ENCODE peak calls at places on chromosome 16, in nine cellular contexts. U, M, S, H, X, N, E, Y and C are unnamed samples.

GRCh38 chr16:89557936-89558490 is 2.5 kb upstream of the RPL13 start:
- DNase-seq in U (no peak), M (no peak), S (no peak), H (no peak), X (no peak), N (no peak), E (no peak), Y (no peak), C (no peak)

GRCh38 chr16:88835383-88835782 is 21.4 kb downstream of the GALNS start:
- DNase-seq in U (peak), M (no peak), S (no peak), H (no peak), X (no peak), N (no peak), E (no peak), Y (no peak), C (no peak)

GRCh38 chr16:20598832-20599469 is 22.8 kb upstream of the ACSM2B start:
- DNase-seq in U (no peak), M (no peak), S (peak), H (peak), X (no peak), N (peak), E (no peak), Y (no peak), C (peak)

GRCh38 chr16:55968221-55968620 is 93.0 kb upstream of the CES5A start:
- DNase-seq in U (no peak), M (no peak), S (no peak), H (no peak), X (no peak), N (no peak), E (no peak), Y (no peak), C (no peak)

GRCh38 chr16:85819245-85819644 is 19.8 kb downstream of the COX4I1 start:
- DNase-seq in U (peak), M (peak), S (peak), H (peak), X (peak), N (peak), E (peak), Y (peak), C (peak)

GRCh38 chr16:54649846-54650245 is 280.8 kb upstream of the IRX5 start:
- DNase-seq in U (peak), M (no peak), S (no peak), H (no peak), X (no peak), N (no peak), E (no peak), Y (no peak), C (no peak)

GRCh38 chr16:50967827-50968612 is 183.1 kb downstream of the SALL1 start:
- DNase-seq in U (no peak), M (no peak), S (no peak), H (no peak), X (no peak), N (no peak), E (no peak), Y (no peak), C (no peak)

GRCh38 chr16:71628810-71629209 is 2.8 kb downstream of the MARVELD3 start:
- DNase-seq in U (peak), M (no peak), S (no peak), H (no peak), X (no peak), N (peak), E (no peak), Y (no peak), C (peak)

GRCh38 chr16:54526916-54527315 is 240.3 kb upstream of the IRX3 start:
- DNase-seq in U (peak), M (no peak), S (no peak), H (no peak), X (no peak), N (no peak), E (no peak), Y (no peak), C (no peak)

GRCh38 chr16:175145-175949 is 1.1 kb upstream of the HBA1 start:
- DNase-seq in U (no peak), M (no peak), S (no peak), H (no peak), X (no peak), N (no peak), E (no peak), Y (peak), C (no peak)

GRCh38 chr16:70552675-70553074 is 29.1 kb downstream of the SF3B3 start:
- DNase-seq in U (no peak), M (no peak), S (no peak), H (no peak), X (no peak), N (no peak), E (no peak), Y (no peak), C (no peak)

GRCh38 chr16:69711115-69711740 is 15.1 kb downstream of the NQO1 start:
- DNase-seq in U (peak), M (no peak), S (no peak), H (no peak), X (no peak), N (peak), E (peak), Y (no peak), C (no peak)

GRCh38 chr16:81456523-81457325 is 12.1 kb downstream of the CMIP start:
- DNase-seq in U (no peak), M (no peak), S (no peak), H (no peak), X (no peak), N (no peak), E (no peak), Y (no peak), C (peak)

GRCh38 chr16:82627811-82628339 is 1.1 kb downstream of the CDH13 start:
- DNase-seq in U (peak), M (no peak), S (peak), H (peak), X (no peak), N (peak), E (no peak), Y (no peak), C (no peak)

GRCh38 chr16:83717814-83718213 is 90.0 kb upstream of the HSBP1 start:
- DNase-seq in U (peak), M (no peak), S (no peak), H (no peak), X (no peak), N (no peak), E (no peak), Y (no peak), C (no peak)

GRCh38 chr16:29825145-29826044 is 5.1 kb downstream of the MVP start:
- DNase-seq in U (peak), M (no peak), S (no peak), H (peak), X (peak), N (peak), E (no peak), Y (no peak), C (no peak)

GRCh38 chr16:732936-733335 is 6.0 kb downstream of the HAGHL start:
- DNase-seq in U (peak), M (no peak), S (peak), H (no peak), X (no peak), N (peak), E (no peak), Y (no peak), C (no peak)

GRCh38 chr16:26982422-26982821 is 84.3 kb upstream of the C16orf82 start:
- DNase-seq in U (no peak), M (no peak), S (no peak), H (no peak), X (no peak), N (no peak), E (no peak), Y (no peak), C (no peak)

GRCh38 chr16:56405977-56406376 is 19.4 kb downstream of the AMFR start:
- DNase-seq in U (no peak), M (no peak), S (no peak), H (no peak), X (no peak), N (no peak), E (no peak), Y (no peak), C (no peak)

GRCh38 chr16:48075398-48075797 is 80.4 kb downstream of the ABCC12 start:
- DNase-seq in U (peak), M (no peak), S (no peak), H (no peak), X (no peak), N (peak), E (no peak), Y (no peak), C (no peak)
- H3K4me2 ChIP-seq in U (peak), M (no peak), S (no peak), H (no peak), X (no peak), N (no peak), E (no peak), Y (peak), C (no peak)

DNA sequence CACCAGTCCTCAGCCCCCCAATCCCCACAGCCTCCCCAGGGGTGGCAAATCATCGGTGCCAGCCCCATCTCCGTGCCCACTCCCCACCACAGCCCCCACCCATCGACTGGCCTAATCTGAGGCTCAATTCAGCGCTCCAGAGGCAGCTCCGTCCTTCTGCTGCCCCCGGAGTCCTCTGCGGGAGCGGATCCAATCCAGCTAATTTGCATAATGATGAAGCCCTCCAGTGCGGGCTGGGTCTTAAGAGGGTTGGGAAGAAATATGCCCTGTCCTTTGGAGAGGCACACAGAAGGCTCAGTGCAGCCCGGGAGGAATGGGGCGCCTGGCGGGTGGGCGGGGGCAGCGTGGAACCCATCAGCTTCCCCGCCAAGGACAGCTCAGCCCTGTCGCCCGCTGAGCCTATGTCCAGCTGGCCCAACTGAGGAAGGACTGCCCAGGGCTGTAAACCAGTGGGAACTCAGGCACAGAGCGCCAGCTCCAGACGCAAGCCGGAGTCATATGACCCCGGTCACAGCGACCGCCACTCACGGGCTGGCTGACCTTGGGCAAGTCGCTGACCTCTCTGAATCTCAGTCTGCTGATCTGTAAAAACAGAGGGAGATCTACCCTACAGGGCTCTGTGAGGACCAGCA is 169.8 kb downstream of the C16orf78 start:
- DNase-seq in U (no peak), M (no peak), S (peak), H (peak), X (no peak), N (no peak), E (no peak), Y (no peak), C (no peak)
- TF ChIP-seq EZH2phosphoT487 in U (no peak), M (no peak), S (no peak), H (no peak), X (no peak), N (no peak), E (no peak), Y (no peak), C (no peak)

DNA sequence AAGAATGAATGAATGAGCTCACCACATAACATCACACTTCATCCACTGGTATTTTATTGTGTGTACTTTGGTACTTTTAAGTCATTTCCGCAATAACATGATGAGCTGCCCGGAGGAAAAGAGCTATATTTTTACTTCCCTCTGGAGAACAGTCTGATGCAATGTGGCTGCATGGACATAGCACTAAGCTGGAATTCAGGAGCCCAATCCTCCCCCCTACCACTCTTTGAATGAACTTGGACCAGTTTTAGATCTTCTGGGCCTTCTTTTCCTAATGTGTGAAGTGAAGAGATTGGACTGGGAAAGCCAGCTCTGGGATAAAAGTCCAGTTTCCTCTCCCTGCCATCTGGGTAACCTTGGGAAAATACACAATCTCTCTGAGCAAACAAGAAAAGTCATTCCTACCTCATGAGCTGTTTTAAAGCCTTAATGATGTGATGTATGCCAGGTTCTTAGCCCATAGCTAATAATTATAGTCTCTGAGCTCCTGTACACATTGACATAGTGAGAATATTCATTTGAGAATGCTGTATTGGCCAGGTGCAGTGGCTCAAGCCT is 79.3 kb downstream of the ABCC12 start:
- DNase-seq in U (peak), M (no peak), S (no peak), H (no peak), X (no peak), N (peak), E (no peak), Y (no peak), C (peak)
- H3K4me2 ChIP-seq in U (no peak), M (no peak), S (no peak), H (no peak), X (no peak), N (peak), E (no peak), Y (no peak), C (no peak)

DNA sequence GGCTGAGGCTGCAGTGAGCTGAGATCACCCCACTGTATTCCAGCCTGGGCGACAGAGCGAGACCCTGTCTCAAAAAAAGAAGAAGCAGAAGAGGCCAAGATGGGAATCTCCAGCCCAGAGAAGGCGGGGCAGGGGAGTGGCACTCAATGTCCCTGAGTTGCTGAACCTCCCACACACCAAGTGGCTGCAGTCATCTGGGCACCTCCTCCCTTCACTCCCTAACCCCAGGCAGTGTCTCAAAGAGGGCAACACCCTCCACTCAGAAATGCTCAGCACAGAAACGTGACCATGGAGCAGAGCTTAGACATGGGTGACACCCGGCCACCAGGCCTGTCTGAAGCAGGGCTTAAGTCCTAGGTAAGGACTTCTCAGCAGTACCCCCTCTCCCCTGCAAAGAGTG is 36.3 kb upstream of the BCAR1 start:
- DNase-seq in U (no peak), M (no peak), S (no peak), H (no peak), X (no peak), N (no peak), E (no peak), Y (no peak), C (no peak)
- TF ChIP-seq EZH2phosphoT487 in U (no peak), M (no peak), S (no peak), H (no peak), X (no peak), N (no peak), E (no peak), Y (no peak), C (no peak)

DNA sequence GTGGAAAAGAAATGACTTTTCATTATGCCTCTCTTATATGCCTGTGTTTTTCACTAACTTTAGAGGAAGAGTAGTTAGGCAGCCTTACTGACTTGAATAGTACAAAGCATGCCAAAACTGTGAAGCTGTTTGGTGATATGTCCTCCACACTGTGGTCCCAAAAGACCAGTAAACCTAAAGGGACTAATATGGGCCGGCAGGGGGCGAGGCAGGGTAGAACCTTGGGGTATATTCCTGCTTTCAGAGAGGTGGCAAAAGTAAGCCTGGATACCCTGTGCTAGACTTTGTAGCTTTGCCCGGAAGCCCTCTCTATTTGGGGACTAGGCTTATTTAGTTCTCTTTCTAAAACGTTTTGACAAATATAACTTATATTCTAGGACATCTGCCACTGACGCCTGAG is 36.5 kb upstream of the VWA3A start:
- DNase-seq in U (peak), M (no peak), S (peak), H (peak), X (no peak), N (no peak), E (no peak), Y (no peak), C (no peak)
- H3K4me2 ChIP-seq in U (no peak), M (no peak), S (no peak), H (no peak), X (no peak), N (no peak), E (no peak), Y (no peak), C (no peak)

DNA sequence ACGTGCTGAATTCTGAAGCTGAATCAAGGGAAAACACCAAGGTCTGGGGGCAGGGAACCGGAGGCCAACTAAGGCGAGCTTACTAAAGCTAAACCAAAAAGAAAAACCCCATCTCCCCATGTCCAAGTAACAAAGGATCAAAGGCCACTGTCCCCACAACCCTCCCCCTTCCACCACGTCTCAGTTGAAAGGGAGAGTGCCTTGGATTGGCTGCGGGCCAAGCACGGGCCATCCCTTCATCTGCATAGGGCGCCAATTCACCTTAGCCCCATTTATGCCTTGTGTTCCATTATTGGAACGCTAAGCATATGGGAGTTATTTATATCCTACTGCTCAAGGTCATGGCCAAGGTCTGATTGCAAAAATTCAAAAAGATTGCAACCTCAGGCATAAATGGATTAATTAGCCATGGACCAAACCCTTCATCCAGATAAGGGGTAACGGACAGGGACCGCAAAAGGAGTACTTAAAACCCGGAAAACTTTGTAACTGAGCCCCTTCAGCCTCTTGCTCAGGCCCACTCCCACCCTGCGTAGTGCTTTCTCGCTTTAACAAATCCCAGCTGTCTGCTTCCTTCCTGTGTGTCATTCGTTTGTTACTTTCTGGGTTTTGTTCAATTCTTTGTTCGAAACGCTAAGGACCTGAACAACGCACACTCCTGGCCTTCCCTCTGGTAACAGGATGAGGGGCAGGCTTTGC is 753 bp upstream of the ATP6V0D1 start:
- DNase-seq in U (peak), M (peak), S (peak), H (no peak), X (peak), N (no peak), E (no peak), Y (peak), C (peak)
- TF ChIP-seq EZH2phosphoT487 in U (no peak), M (no peak), S (no peak), H (no peak), X (no peak), N (no peak), E (no peak), Y (no peak), C (no peak)